ENCODE peak calls at places on chromosomes 6 and 20, in four cellular contexts. One of them, this sample, is unnamed.

GRCh38 chr6:142275146-142276006 is 26.4 kb upstream of the ADGRG6 start:
- DNase-seq in HS-5: no peak
- DNase-seq in NCI-H1417: no peak
- DNase-seq in GM10248: no peak
- DNase-seq in this sample: no peak

GRCh38 chr6:56024931-56025330 is 149.5 kb upstream of the BMP5 start:
- DNase-seq in NCI-H1417: no peak
- DNase-seq in GM10248: no peak
- DNase-seq in HS-5: no peak
- DNase-seq in this sample: no peak

GRCh38 chr20:52937701-52938100 is 34.5 kb upstream of the TSHZ2 start:
- DNase-seq in NCI-H1417: no peak
- DNase-seq in GM10248: no peak
- DNase-seq in HS-5: no peak
- DNase-seq in this sample: no peak

GRCh38 chr6:87909849-87910248 is 137.8 kb upstream of the SPACA1 start:
- DNase-seq in GM10248: no peak
- DNase-seq in NCI-H1417: no peak
- DNase-seq in HS-5: peak
- DNase-seq in this sample: no peak

GRCh38 chr20:48051810-48052491 is 266.7 kb upstream of the SULF2 start:
- DNase-seq in NCI-H1417: no peak
- DNase-seq in GM10248: no peak
- DNase-seq in HS-5: peak
- DNase-seq in this sample: no peak

GRCh38 chr20:49149281-49150045 is 38.7 kb downstream of the STAU1 start:
- DNase-seq in GM10248: no peak
- DNase-seq in NCI-H1417: no peak
- DNase-seq in HS-5: no peak
- DNase-seq in this sample: no peak

GRCh38 chr20:58980711-58981563 is at the start of gene NELFCD:
- DNase-seq in HS-5: peak
- DNase-seq in NCI-H1417: peak
- DNase-seq in GM10248: peak
- DNase-seq in this sample: peak

GRCh38 chr6:32868257-32868788 is 14.3 kb downstream of the PSMB9 start:
- DNase-seq in NCI-H1417: peak
- DNase-seq in HS-5: peak
- DNase-seq in GM10248: peak
- DNase-seq in this sample: peak

GRCh38 chr6:63930848-63931247 is 295.2 kb downstream of the PHF3 start:
- DNase-seq in GM10248: no peak
- DNase-seq in HS-5: no peak
- DNase-seq in NCI-H1417: no peak
- DNase-seq in this sample: no peak

GRCh38 chr20:23374441-23374840 is 12.5 kb downstream of the GZF1 start:
- DNase-seq in HS-5: no peak
- DNase-seq in NCI-H1417: no peak
- DNase-seq in GM10248: no peak
- DNase-seq in this sample: no peak

GRCh38 chr20:35462351-35462750 is 7.0 kb downstream of the CEP250 start:
- DNase-seq in NCI-H1417: peak
- DNase-seq in GM10248: no peak
- DNase-seq in HS-5: no peak
- DNase-seq in this sample: no peak

GRCh38 chr6:106974337-106974998 is at the start of gene CD24:
- DNase-seq in GM10248: peak
- DNase-seq in NCI-H1417: peak
- DNase-seq in HS-5: no peak
- DNase-seq in this sample: peak

GRCh38 chr6:108832738-108833137 is 15.5 kb upstream of the ARMC2 start:
- DNase-seq in HS-5: no peak
- DNase-seq in GM10248: no peak
- DNase-seq in NCI-H1417: no peak
- DNase-seq in this sample: no peak

GRCh38 chr6:818191-818590 is 125.3 kb upstream of the EXOC2 start:
- DNase-seq in NCI-H1417: no peak
- DNase-seq in HS-5: no peak
- DNase-seq in GM10248: no peak
- DNase-seq in this sample: no peak

GRCh38 chr6:42104095-42104806 is 38.2 kb downstream of the C6orf132 start:
- DNase-seq in GM10248: peak
- DNase-seq in NCI-H1417: no peak
- DNase-seq in HS-5: no peak
- DNase-seq in this sample: peak

GRCh38 chr6:133568970-133569889 is 319.7 kb upstream of the TCF21 start:
- DNase-seq in GM10248: peak
- DNase-seq in NCI-H1417: peak
- DNase-seq in HS-5: peak
- DNase-seq in this sample: no peak

GRCh38 chr6:11215773-11216172 is 16.7 kb downstream of the NEDD9 start:
- DNase-seq in NCI-H1417: no peak
- DNase-seq in HS-5: no peak
- DNase-seq in GM10248: no peak
- DNase-seq in this sample: no peak

GRCh38 chr6:25987845-25988244 is 25.2 kb downstream of the TRIM38 start:
- DNase-seq in HS-5: no peak
- DNase-seq in GM10248: no peak
- DNase-seq in NCI-H1417: peak
- DNase-seq in this sample: no peak

GRCh38 chr6:52050051-52050405 is 37.4 kb downstream of the PKHD1 start:
- DNase-seq in GM10248: no peak
- DNase-seq in HS-5: no peak
- DNase-seq in NCI-H1417: no peak
- DNase-seq in this sample: no peak

This sample was measured in colonic mucosa.